ENCODE peak calls at places on chromosomes 1 and 21, in six cellular contexts. W is chondrocyte; M is GM04503; U is kidney tubule cell; B is stimulated activated CD4-positive, alpha-beta T cell treated with anti-CD3 and anti-CD28 coated beads, TNF-alpha, amount 100 ng/mL, for 4 hours; A is astrocyte of the cerebellum. D is an unnamed sample.

GRCh38 chr1:183760661-183761060 is 44.3 kb upstream of the RGL1 start:
- DNase-seq in W (no peak), M (no peak), U (no peak), B (no peak), A (no peak), D (no peak)

GRCh38 chr1:167933779-167934178 is 2.7 kb upstream of the DCAF6 start:
- DNase-seq in W (no peak), M (no peak), U (no peak), B (no peak), A (no peak), D (no peak)

GRCh38 chr1:216983823-216984222 is 260.6 kb upstream of the ESRRG start:
- DNase-seq in W (no peak), M (no peak), U (no peak), B (no peak), A (no peak), D (no peak)

GRCh38 chr1:240122639-240123604 is 31.2 kb downstream of the FMN2 start:
- DNase-seq in W (no peak), M (no peak), U (peak; percentile 26), B (no peak), A (peak; percentile 51), D (no peak)

GRCh38 chr1:32864375-32865019 is 6.2 kb downstream of the FNDC5 start:
- DNase-seq in W (no peak), M (no peak), U (no peak), B (no peak), A (no peak), D (no peak)

GRCh38 chr21:36994501-36995189 is 11.9 kb upstream of the RIPPLY3 start:
- DNase-seq in W (no peak), M (no peak), U (peak; percentile 38), B (no peak), A (no peak), D (no peak)

GRCh38 chr1:204653590-204654340 is 31.8 kb downstream of the LRRN2 start:
- DNase-seq in W (no peak), M (no peak), U (no peak), B (no peak), A (no peak), D (no peak)

GRCh38 chr1:27601771-27602509 is 2.0 kb downstream of the AHDC1 start:
- DNase-seq in W (no peak), M (no peak), U (peak; percentile 41), B (no peak), A (no peak), D (no peak)

GRCh38 chr1:211285196-211285595 is 26.0 kb downstream of the RCOR3 start:
- DNase-seq in W (no peak), M (no peak), U (no peak), B (no peak), A (peak; percentile 53), D (no peak)

GRCh38 chr1:179340915-179341314 is 24.9 kb upstream of the AXDND1 start:
- DNase-seq in W (no peak), M (no peak), U (no peak), B (no peak), A (no peak), D (no peak)

GRCh38 chr21:14751602-14752001 is 205.5 kb upstream of the SAMSN1 start:
- DNase-seq in W (no peak), M (no peak), U (no peak), B (no peak), A (no peak), D (no peak)

GRCh38 chr1:17075470-17076255 is 21.8 kb upstream of the SDHB start:
- DNase-seq in W (peak; percentile 51), M (no peak), U (peak; percentile 60), B (no peak), A (no peak), D (no peak)

GRCh38 chr1:153646672-153647374 is 11.7 kb upstream of the SNAPIN start:
- DNase-seq in W (peak; percentile 12), M (no peak), U (no peak), B (no peak), A (no peak), D (no peak)

GRCh38 chr1:178645157-178645825 is 79.8 kb upstream of the RALGPS2 start:
- DNase-seq in W (no peak), M (no peak), U (no peak), B (no peak), A (no peak), D (no peak)

GRCh38 chr1:61692155-61692783 is 32.7 kb downstream of the TM2D1 start:
- DNase-seq in W (no peak), M (no peak), U (peak; percentile 44), B (no peak), A (no peak), D (no peak)

GRCh38 chr1:30196872-30197615 is 526.3 kb downstream of the MATN1 start:
- DNase-seq in W (no peak), M (no peak), U (no peak), B (no peak), A (no peak), D (no peak)

GRCh38 chr1:50603274-50604271 is 180.3 kb upstream of the DMRTA2 start:
- DNase-seq in W (no peak), M (peak; percentile 18), U (peak; percentile 77), B (no peak), A (peak; percentile 9), D (no peak)

GRCh38 chr1:164561007-164561406 is 2.0 kb downstream of the PBX1 start:
- DNase-seq in W (no peak), M (no peak), U (no peak), B (no peak), A (no peak), D (no peak)

GRCh38 chr1:214435867-214436266 is 115.5 kb downstream of the PTPN14 start:
- DNase-seq in W (no peak), M (no peak), U (no peak), B (no peak), A (no peak), D (no peak)

GRCh38 chr1:97919568-97920261 is 1.1 kb downstream of the DPYD start:
- DNase-seq in W (no peak), M (no peak), U (peak; percentile 13), B (no peak), A (no peak), D (no peak)

GRCh38 chr1:167904641-167905040 is 9.3 kb downstream of the ADCY10 start:
- DNase-seq in W (no peak), M (no peak), U (peak; percentile 70), B (no peak), A (no peak), D (peak; percentile 53)

GRCh38 chr1:23899070-23899469 is 14.1 kb downstream of the CNR2 start:
- DNase-seq in W (no peak), M (no peak), U (no peak), B (no peak), A (no peak), D (no peak)

GRCh38 chr21:17514124-17514481 is 1.3 kb downstream of the CXADR start:
- DNase-seq in W (no peak), M (no peak), U (peak; percentile 68), B (no peak), A (no peak), D (no peak)

GRCh38 chr1:26949926-26950319 is 10.3 kb downstream of the KDF1 start:
- DNase-seq in W (no peak), M (no peak), U (peak; percentile 20), B (no peak), A (no peak), D (no peak)

GRCh38 chr1:47893412-47893811 is 103.8 kb downstream of the TRABD2B start:
- DNase-seq in W (no peak), M (no peak), U (no peak), B (no peak), A (no peak), D (no peak)

GRCh38 chr1:229028509-229028908 is 242.4 kb upstream of the RAB4A start:
- DNase-seq in W (no peak), M (no peak), U (no peak), B (no peak), A (no peak), D (no peak)

GRCh38 chr1:91684599-91685196 is 184.0 kb downstream of the CDC7 start:
- DNase-seq in W (no peak), M (no peak), U (no peak), B (no peak), A (peak; percentile 69), D (no peak)

GRCh38 chr1:207968521-207968944 is 57.6 kb upstream of the CD34 start:
- DNase-seq in W (no peak), M (no peak), U (no peak), B (no peak), A (no peak), D (no peak)

GRCh38 chr1:37284053-37284452 is 190.3 kb upstream of the ZC3H12A start:
- DNase-seq in W (no peak), M (no peak), U (peak; percentile 2), B (no peak), A (no peak), D (no peak)

GRCh38 chr1:66478116-66478515 is 55.8 kb upstream of the SGIP1 start:
- DNase-seq in W (no peak), M (peak; percentile 71), U (peak; percentile 70), B (no peak), A (no peak), D (peak; percentile 92)

GRCh38 chr1:112849967-112850641 is 105.9 kb downstream of the SLC16A1 start:
- DNase-seq in W (no peak), M (no peak), U (no peak), B (no peak), A (no peak), D (no peak)

GRCh38 chr1:7409278-7409677 is 361.8 kb upstream of the VAMP3 start:
- DNase-seq in W (peak; percentile 75), M (no peak), U (no peak), B (no peak), A (no peak), D (no peak)

GRCh38 chr1:56830052-56830451 is 10.8 kb upstream of the FYB2 start:
- DNase-seq in W (no peak), M (no peak), U (no peak), B (no peak), A (no peak), D (no peak)

GRCh38 chr1:109275706-109276345 is 7.1 kb downstream of the PSRC1 start:
- DNase-seq in W (no peak), M (no peak), U (peak; percentile 50), B (no peak), A (peak; percentile 50), D (no peak)

GRCh38 chr1:79006564-79006963 is at the start of gene ADGRL4:
- DNase-seq in W (no peak), M (no peak), U (peak; percentile 38), B (no peak), A (peak; percentile 24), D (no peak)

GRCh38 chr1:213772142-213772541 is 215.6 kb upstream of the PROX1 start:
- DNase-seq in W (no peak), M (no peak), U (no peak), B (no peak), A (no peak), D (no peak)

GRCh38 chr21:43193651-43194302 is 25.0 kb downstream of the CRYAA start:
- DNase-seq in W (no peak), M (peak; percentile 39), U (peak; percentile 92), B (no peak), A (peak; percentile 39), D (peak; percentile 33)

GRCh38 chr1:222790115-222790514 is 24.7 kb upstream of the DISP1 start:
- DNase-seq in W (no peak), M (no peak), U (no peak), B (no peak), A (no peak), D (no peak)

D was measured in AG04449.